ENCODE peak calls at places on chromosomes 6 and 20, in nine cellular contexts. U is endothelial cell of umbilical vein, B is uterus, H is body of pancreas, Q is heart left ventricle, D is tibial nerve, L is testis, V is IMR-90, I is gastrocnemius medialis. R is an unnamed sample. For H3K4me1, the result is how much of the 10 kb centered on the place peaks cover.

GRCh38 chr20:63792866-63793265 is 38.2 kb downstream of the ZBTB46 start:
- DNase-seq in U (no peak), B (no peak), H (no peak), Q (no peak), D (no peak), L (no peak), V (no peak), I (no peak), R (no peak)

GRCh38 chr20:33926425-33926824 is 67.3 kb upstream of the RALY start:
- DNase-seq in U (no peak), B (no peak), H (no peak), Q (no peak), D (no peak), L (no peak), V (peak), I (no peak), R (no peak)

GRCh38 chr6:37893262-37893661 is 73.7 kb downstream of the ZFAND3 start:
- DNase-seq in U (no peak), B (no peak), H (no peak), Q (no peak), D (no peak), L (no peak), V (no peak), I (no peak), R (no peak)

GRCh38 chr6:53679446-53679933 is 13.9 kb upstream of the KLHL31 start:
- DNase-seq in U (peak), B (no peak), H (no peak), Q (no peak), D (no peak), L (no peak), V (peak), I (no peak), R (no peak)

GRCh38 chr6:115612216-115612615 is 448.5 kb downstream of the FRK start:
- DNase-seq in U (no peak), B (no peak), H (no peak), Q (no peak), D (no peak), L (no peak), V (no peak), I (no peak), R (no peak)

GRCh38 chr6:42599558-42599957 is 35.7 kb downstream of the UBR2 start:
- DNase-seq in U (no peak), B (no peak), H (no peak), Q (no peak), D (no peak), L (no peak), V (no peak), I (no peak), R (no peak)

GRCh38 chr6:28349892-28350737 is at the start of gene ZKSCAN3:
- DNase-seq in U (peak), B (peak), H (peak), Q (peak), D (peak), L (peak), V (peak), I (peak), R (peak)

GRCh38 chr6:139778688-139779087 is 404.2 kb upstream of the CITED2 start:
- DNase-seq in U (no peak), B (no peak), H (no peak), Q (no peak), D (no peak), L (no peak), V (peak), I (peak), R (no peak)

GRCh38 chr6:157151029-157151428 is 172.3 kb downstream of the TMEM242 start:
- DNase-seq in U (peak), B (no peak), H (no peak), Q (no peak), D (no peak), L (no peak), V (no peak), I (no peak), R (no peak)

GRCh38 chr6:134686071-134686470 is 263.8 kb downstream of the ALDH8A1 start:
- DNase-seq in U (no peak), B (no peak), H (no peak), Q (no peak), D (no peak), L (no peak), V (peak), I (no peak), R (no peak)

GRCh38 chr6:136031982-136032381 is 180.5 kb downstream of the PDE7B start:
- DNase-seq in U (peak), B (peak), H (peak), Q (no peak), D (no peak), L (peak), V (peak), I (no peak), R (no peak)

GRCh38 chr6:33170176-33171095 is 21.8 kb downstream of the COL11A2 start:
- DNase-seq in U (no peak), B (no peak), H (no peak), Q (no peak), D (no peak), L (no peak), V (no peak), I (no peak), R (no peak)

GRCh38 chr20:47262365-47263013 is 94.0 kb downstream of the ZMYND8 start:
- DNase-seq in U (no peak), B (no peak), H (no peak), Q (no peak), D (no peak), L (no peak), V (no peak), I (peak), R (no peak)

GRCh38 chr6:52233975-52234823 is 10.1 kb downstream of the IL17F start:
- DNase-seq in U (peak), B (no peak), H (peak), Q (no peak), D (no peak), L (peak), V (peak), I (no peak), R (peak)

GRCh38 chr20:56200456-56200855 is 48.1 kb upstream of the MC3R start:
- DNase-seq in U (no peak), B (no peak), H (no peak), Q (no peak), D (no peak), L (no peak), V (no peak), I (no peak), R (no peak)

GRCh38 chr6:32973144-32973854 is 4.9 kb downstream of the BRD2 start:
- DNase-seq in U (peak), B (peak), H (peak), Q (no peak), D (no peak), L (peak), V (peak), I (no peak), R (peak)

GRCh38 chr6:37314803-37315515 is 38.8 kb upstream of the RNF8 start:
- DNase-seq in U (peak), B (no peak), H (peak), Q (no peak), D (no peak), L (peak), V (peak), I (no peak), R (peak)

GRCh38 chr6:166342293-166343156 is at the start of gene SFT2D1:
- DNase-seq in U (peak), B (peak), H (peak), Q (peak), D (peak), L (peak), V (peak), I (peak), R (peak)

GRCh38 chr6:158761746-158762145 is 57.4 kb downstream of the EZR start:
- DNase-seq in U (no peak), B (no peak), H (no peak), Q (no peak), D (no peak), L (no peak), V (no peak), I (no peak), R (no peak)

GRCh38 chr6:158764941-158765340 is 54.2 kb downstream of the EZR start:
- DNase-seq in U (no peak), B (no peak), H (no peak), Q (peak), D (no peak), L (no peak), V (no peak), I (no peak), R (no peak)

GRCh38 chr6:158763440-158764187 is 55.6 kb downstream of the EZR start:
- DNase-seq in U (no peak), B (no peak), H (no peak), Q (no peak), D (no peak), L (no peak), V (no peak), I (no peak), R (no peak)

GRCh38 chr6:158764188-158764849 is 54.8 kb downstream of the EZR start:
- DNase-seq in U (no peak), B (no peak), H (no peak), Q (no peak), D (no peak), L (no peak), V (no peak), I (no peak), R (no peak)

DNA sequence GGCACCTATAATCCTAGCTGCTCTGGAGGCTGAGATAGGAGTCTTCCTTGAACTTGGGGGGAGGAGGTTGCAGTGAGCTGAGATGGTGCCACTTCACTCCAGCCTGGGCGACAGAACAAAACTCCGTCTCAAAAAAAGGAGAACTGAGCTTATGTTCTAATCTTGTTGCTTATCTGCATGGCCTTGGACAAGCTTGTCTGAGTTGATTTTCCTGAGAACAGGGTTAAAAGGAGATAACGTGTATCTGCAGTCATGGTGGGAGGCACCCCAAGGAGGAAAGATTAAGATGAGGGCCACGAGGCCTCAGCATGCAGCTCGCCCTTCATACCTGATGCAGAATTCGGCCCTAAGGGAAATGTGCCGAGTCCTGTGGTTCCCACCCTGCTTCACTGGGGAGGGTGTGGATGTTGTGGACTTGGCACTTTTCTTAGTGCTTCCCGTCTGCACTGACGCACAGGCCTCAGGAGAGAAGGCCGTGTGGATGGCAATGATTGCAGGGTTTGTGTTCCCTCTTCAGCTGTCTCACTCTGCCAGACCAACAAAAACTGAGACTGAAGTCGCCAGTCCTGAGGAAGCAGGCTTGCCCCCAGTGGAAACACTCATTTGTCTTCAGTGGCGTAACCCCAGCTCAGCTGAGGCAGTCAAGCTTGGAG is 56.3 kb downstream of the EZR start:
- DNase-seq in U (no peak), B (no peak), H (no peak), Q (peak), D (peak), L (peak), V (no peak), I (no peak), R (no peak)
- TF ChIP-seq POLR2A in U (no peak), B (no peak), H (no peak), Q (no peak), D (no peak), L (no peak), V (no peak), I (no peak), R (no peak)

DNA sequence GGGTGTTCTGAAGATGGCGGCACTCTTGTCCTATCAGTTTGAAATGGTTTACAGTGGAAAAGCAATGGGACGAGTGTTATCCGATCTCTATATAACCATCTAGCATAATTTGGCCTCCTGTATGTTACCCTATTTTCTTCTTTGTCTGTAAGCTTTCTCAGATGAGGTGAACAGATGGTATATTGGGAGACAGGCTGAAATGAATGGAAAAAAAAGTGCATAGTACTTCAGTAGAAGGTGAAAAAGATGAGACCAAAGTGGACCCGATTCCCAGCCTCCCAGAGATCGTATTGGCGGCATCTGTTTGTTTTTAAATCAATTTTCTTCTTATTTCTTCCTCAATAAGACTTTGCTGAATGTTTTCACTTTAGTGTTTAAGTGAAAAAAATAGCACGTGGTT is 132.3 kb upstream of the CNR1 start:
- DNase-seq in U (no peak), B (no peak), H (no peak), Q (no peak), D (no peak), L (no peak), V (no peak), I (no peak), R (no peak)
- H3K4me1 ChIP-seq in U (under half), B (under half), H (under half), Q (under half), D (under half), L (under half), V (under half), I (under half), R (under half)

DNA sequence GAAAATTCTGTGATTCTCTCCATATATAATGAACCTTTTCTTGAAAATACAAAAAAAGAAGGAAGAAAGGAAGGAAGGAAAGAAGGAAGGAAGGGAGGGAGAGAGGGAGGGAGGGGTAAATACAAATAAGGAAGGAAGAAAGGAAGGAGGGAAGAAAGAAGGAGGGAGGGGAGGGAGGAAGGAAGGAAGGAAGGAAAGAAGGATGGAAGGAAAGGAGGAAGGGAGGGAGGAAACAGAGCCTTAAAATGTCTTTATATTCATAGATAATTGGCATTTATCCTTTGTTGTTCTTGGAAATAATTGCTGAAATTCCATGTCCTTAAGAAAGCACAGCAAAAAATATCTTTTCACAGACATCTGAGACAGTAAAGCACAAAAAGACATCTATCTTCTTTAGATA is 40.3 kb downstream of the SAMD3 start:
- DNase-seq in U (no peak), B (no peak), H (no peak), Q (no peak), D (no peak), L (no peak), V (no peak), I (no peak), R (no peak)
- H3K27ac ChIP-seq in U (no peak), B (no peak), H (no peak), Q (no peak), D (no peak), L (no peak), V (no peak), I (no peak), R (no peak)

DNA sequence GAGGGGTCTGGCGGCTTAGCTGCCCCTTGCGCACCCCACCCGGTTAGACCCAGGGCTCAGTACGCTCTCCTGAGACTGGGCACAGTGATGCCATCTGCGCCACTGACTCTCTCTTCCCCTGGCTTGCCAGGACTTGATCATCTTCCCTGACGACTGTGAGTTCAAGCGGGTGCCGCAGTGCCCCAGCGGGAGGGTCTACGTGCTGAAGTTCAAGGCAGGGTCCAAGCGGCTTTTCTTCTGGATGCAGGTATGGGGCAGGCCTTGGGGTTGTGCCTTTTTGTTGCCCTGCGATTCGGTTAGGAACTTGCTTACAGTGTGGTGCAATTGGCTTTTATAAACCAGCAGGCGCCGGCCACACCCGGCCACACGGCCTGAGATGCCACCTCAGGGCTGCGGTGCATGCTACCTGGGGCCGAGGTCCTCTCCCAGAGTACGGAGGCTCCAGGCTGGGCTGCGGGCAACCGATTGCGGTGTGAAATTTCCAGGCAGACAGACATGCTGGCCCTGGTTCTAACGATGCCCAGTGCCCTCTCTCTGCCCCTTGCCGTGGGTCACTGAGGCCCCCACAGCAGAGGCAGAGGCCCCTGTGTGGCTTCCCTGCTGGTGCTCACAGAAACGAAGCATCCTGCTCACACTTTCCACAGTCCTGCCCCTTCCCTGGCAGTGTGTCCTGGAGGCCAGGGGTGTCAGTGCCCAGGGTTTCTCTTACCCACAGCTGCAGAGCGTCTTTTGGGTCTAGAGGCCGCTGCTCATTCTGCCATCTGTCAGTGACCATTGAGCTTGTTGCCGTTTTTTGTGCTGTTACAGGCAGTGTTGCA is 1.7 kb downstream of the ADRM1 start:
- DNase-seq in U (no peak), B (no peak), H (no peak), Q (no peak), D (no peak), L (no peak), V (no peak), I (no peak), R (no peak)
- TF ChIP-seq POLR2A in U (no peak), B (no peak), H (no peak), Q (no peak), D (no peak), L (no peak), V (no peak), I (no peak), R (no peak)

GRCh38 chr6:108575905-108576494 is 15.3 kb downstream of the FOXO3 start:
- DNase-seq in U (no peak), B (no peak), H (no peak), Q (no peak), D (no peak), L (no peak), V (no peak), I (no peak), R (no peak)

GRCh38 chr6:108576724-108577123 is 16.0 kb downstream of the FOXO3 start:
- DNase-seq in U (no peak), B (no peak), H (no peak), Q (no peak), D (no peak), L (no peak), V (no peak), I (no peak), R (no peak)

GRCh38 chr6:108578166-108578565 is 17.4 kb downstream of the FOXO3 start:
- DNase-seq in U (no peak), B (no peak), H (no peak), Q (no peak), D (no peak), L (no peak), V (no peak), I (no peak), R (no peak)

GRCh38 chr6:108578595-108579038 is 17.9 kb downstream of the FOXO3 start:
- DNase-seq in U (no peak), B (no peak), H (no peak), Q (no peak), D (no peak), L (peak), V (peak), I (no peak), R (peak)

DNA sequence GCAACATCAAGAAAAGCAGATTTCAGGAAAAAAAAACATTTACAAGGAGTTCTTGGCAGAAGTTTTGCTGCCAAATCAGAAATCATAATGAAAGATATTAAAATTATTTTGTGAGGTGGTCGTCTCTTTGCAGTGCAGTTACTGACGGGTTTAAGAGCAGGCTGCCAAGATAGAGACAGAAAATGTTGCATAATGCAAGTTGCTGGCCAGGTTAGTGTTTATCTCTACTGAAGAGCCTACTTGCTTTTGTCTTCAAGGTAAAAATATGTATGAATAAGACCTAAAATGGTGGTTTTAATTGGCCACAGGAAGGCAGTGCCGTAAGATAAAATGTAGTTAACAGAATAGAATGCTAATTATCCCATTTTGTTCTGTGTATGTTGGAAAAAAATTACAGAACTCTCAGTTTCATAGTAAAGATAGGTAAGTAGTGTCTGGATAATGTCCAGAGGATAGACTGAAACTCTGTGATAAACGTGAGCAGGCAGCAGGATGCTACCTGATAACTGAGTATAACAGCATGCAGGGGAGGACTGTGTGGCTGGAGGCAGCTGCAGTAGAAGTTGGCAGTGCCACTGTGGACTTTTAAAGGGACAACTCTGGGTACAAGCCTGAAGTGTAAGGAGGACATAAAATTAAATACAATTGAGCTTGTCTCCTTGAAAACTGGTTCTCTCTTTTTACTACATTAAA is 13.9 kb downstream of the FOXO3 start:
- DNase-seq in U (no peak), B (no peak), H (peak), Q (no peak), D (no peak), L (peak), V (no peak), I (no peak), R (no peak)
- H3K4me1 ChIP-seq in U (under half), B (under half), H (half or more), Q (half or more), D (under half), L (under half), V (under half), I (half or more), R (half or more)

DNA sequence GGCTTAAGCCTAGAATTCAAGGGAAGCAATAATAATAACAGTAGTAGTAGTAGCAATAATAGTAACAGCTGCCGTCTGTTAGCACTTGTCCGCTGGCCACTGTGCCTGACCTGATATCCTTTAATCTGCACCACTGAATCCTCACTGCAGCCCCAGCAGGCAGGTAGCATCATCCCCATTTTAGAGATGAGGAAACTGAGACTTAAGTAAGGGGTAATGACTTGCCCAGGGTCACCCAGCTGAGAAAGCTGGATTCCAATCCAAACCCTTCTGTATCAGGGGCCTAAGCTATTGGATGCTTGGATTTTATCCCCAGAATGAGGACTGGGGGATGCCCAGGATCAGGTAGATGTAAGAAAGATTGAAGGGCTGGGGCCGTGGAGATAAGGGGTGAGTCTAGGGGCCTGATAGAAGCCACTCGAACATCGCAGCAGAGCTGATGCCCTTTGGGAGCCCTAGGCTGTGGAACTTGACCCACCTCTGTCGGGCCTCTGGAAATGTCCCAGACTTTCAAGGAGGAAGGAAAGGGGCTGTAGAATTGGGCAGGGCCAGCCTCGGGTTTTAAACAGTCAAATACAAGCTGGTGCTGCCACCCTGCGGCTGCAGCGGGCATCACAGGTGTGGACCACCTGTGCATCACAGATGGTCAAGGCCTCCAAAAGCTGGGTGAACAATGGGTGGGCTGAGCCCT is 102.1 kb upstream of the MYL9 start:
- DNase-seq in U (peak), B (no peak), H (peak), Q (peak), D (peak), L (peak), V (peak), I (no peak), R (peak)
- H3K27ac ChIP-seq in U (no peak), B (no peak), H (no peak), Q (no peak), D (no peak), L (no peak), V (no peak), I (no peak), R (no peak)

GRCh38 chr6:106163966-106164877 is 78.1 kb downstream of the PRDM1 start:
- DNase-seq in U (no peak), B (peak), H (peak), Q (no peak), D (no peak), L (peak), V (peak), I (peak), R (no peak)
- TF ChIP-seq POLR2A in U (no peak), B (no peak), H (no peak), Q (no peak), D (no peak), L (no peak), V (no peak), I (no peak), R (no peak)

R was measured in right lobe of liver.